ENCODE peak calls at places on chromosomes 11 and 22, in eight cellular contexts. N is astrocyte of the hippocampus; G is tibial artery; R is heart right ventricle; A is lower lobe of right lung; P is activated CD4-positive, alpha-beta T cell treated with anti-CD3 and anti-CD28 coated beads, Interleukin-2, amount 50 U/mL, for 24 hours; K is endothelial cell of umbilical vein; O is AML-193. C is an unnamed sample.

GRCh38 chr11:59756845-59757244 is 1.7 kb downstream of the STX3 start:
- DNase-seq in N (peak), G (peak), R (no peak), A (peak), P (no peak), K (no peak), O (no peak), C (no peak)

GRCh38 chr11:72430743-72431570 is 3.4 kb downstream of the CLPB start:
- DNase-seq in N (peak), G (no peak), R (no peak), A (peak), P (no peak), K (peak), O (peak), C (no peak)

GRCh38 chr22:38087855-38088254 is 3.9 kb upstream of the SLC16A8 start:
- DNase-seq in N (no peak), G (no peak), R (no peak), A (peak), P (no peak), K (no peak), O (no peak), C (peak)

GRCh38 chr11:61049066-61049382 is 53.3 kb upstream of the CD5 start:
- DNase-seq in N (no peak), G (no peak), R (no peak), A (no peak), P (no peak), K (no peak), O (no peak), C (no peak)

GRCh38 chr11:69435161-69435990 is 46.1 kb upstream of the LINC01488 start:
- DNase-seq in N (no peak), G (no peak), R (no peak), A (peak), P (no peak), K (no peak), O (peak), C (no peak)

GRCh38 chr11:1659478-1659877 is 29.9 kb downstream of the KRTAP5-5 start:
- DNase-seq in N (no peak), G (no peak), R (no peak), A (peak), P (no peak), K (no peak), O (no peak), C (no peak)

GRCh38 chr11:13486926-13487660 is 8.7 kb downstream of the PTH start:
- DNase-seq in N (no peak), G (no peak), R (peak), A (peak), P (peak), K (peak), O (peak), C (peak)

GRCh38 chr22:39209756-39210155 is 35.0 kb downstream of the PDGFB start:
- DNase-seq in N (no peak), G (peak), R (no peak), A (peak), P (no peak), K (no peak), O (no peak), C (no peak)

GRCh38 chr11:32870676-32871075 is 21.9 kb upstream of the QSER1 start:
- DNase-seq in N (no peak), G (no peak), R (peak), A (no peak), P (no peak), K (no peak), O (no peak), C (no peak)

GRCh38 chr11:105368711-105369110 is 229.1 kb upstream of the CARD18 start:
- DNase-seq in N (no peak), G (no peak), R (no peak), A (no peak), P (no peak), K (no peak), O (no peak), C (no peak)

GRCh38 chr11:94895971-94896370 is 77.4 kb downstream of the CWC15 start:
- DNase-seq in N (peak), G (no peak), R (no peak), A (no peak), P (no peak), K (peak), O (no peak), C (no peak)

GRCh38 chr22:27927608-27928007 is 8.6 kb upstream of the PITPNB start:
- DNase-seq in N (no peak), G (no peak), R (no peak), A (no peak), P (no peak), K (no peak), O (no peak), C (no peak)

GRCh38 chr11:33742249-33742851 is 6.1 kb upstream of the CD59 start:
- DNase-seq in N (peak), G (no peak), R (no peak), A (no peak), P (no peak), K (peak), O (peak), C (no peak)

C was measured in Right ventricle myocardium superior.